ENCODE peak calls at places on chromosome 18, in four cellular contexts. C, R, H and I are unnamed samples.

GRCh38 chr18:12254137-12254819 is at the start of gene CIDEA:
- DNase-seq in C (no peak), R (peak), H (peak), I (no peak)

GRCh38 chr18:59429608-59430007 is 70.5 kb upstream of the LMAN1 start:
- DNase-seq in C (no peak), R (no peak), H (no peak), I (no peak)

GRCh38 chr18:55821219-55821618 is 233.2 kb upstream of the TCF4 start:
- DNase-seq in C (no peak), R (no peak), H (no peak), I (no peak)

GRCh38 chr18:45050712-45051639 is 370.3 kb downstream of the SETBP1 start:
- DNase-seq in C (no peak), R (no peak), H (no peak), I (peak)

GRCh38 chr18:41320090-41320489 is 634.9 kb upstream of the PIK3C3 start:
- DNase-seq in C (no peak), R (no peak), H (no peak), I (no peak)

GRCh38 chr18:74906189-74906588 is 302.8 kb downstream of the PTGR3 start:
- DNase-seq in C (no peak), R (no peak), H (no peak), I (no peak)

GRCh38 chr18:39661856-39662366 is 2096.3 kb upstream of the CELF4 start:
- DNase-seq in C (no peak), R (no peak), H (no peak), I (peak)

GRCh38 chr18:36314754-36315153 is 17.2 kb downstream of the FHOD3 start:
- DNase-seq in C (no peak), R (peak), H (no peak), I (no peak)

GRCh38 chr18:12278153-12278764 is 24.1 kb downstream of the CIDEA start:
- DNase-seq in C (no peak), R (no peak), H (peak), I (no peak)

GRCh38 chr18:63302647-63303405 is 16.7 kb downstream of the BCL2 start:
- DNase-seq in C (no peak), R (no peak), H (no peak), I (no peak)

GRCh38 chr18:48919547-48919946 is 31.2 kb downstream of the SMAD7 start:
- DNase-seq in C (no peak), R (no peak), H (no peak), I (no peak)

DNA sequence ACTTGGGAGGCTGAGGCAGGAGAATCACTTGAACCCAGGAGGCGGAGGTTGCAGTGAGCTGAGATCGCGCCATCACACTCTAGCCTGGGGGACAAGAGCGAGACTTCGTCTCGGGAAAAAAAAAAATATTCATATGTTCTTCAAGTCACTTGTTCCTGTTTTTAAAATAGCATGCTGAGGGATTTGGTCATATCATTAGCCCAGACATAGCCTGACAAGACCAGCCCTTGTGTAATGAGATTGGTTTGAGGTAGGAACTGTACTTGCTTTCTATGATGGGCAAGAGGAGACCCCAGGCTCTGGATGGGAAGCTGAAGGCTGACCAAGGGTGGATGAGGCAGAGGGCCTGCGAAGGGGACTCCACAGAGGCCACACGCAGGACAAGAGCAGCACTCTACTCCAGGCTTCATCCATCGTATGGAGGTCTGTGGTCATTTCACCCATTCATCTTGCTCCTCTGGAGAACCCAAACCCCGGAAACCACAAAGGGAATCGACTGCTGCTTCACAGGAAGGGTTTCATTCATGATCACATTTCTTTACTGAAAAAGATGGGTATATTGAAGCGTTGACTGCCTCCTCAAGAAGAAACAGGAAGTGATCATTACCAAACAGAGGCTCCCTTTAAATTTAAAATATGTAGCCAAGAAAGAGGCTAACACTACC is 87.1 kb upstream of the ZNF397 start:
- DNase-seq in C (no peak), R (no peak), H (no peak), I (no peak)
- TF ChIP-seq TEAD4 in C (no peak), R (no peak), H (no peak), I (no peak)

GRCh38 chr18:70188113-70188512 is 17.4 kb downstream of the RTTN start:
- DNase-seq in C (no peak), R (no peak), H (no peak), I (no peak)
- TF ChIP-seq TEAD4 in C (no peak), R (no peak), H (no peak), I (no peak)

GRCh38 chr18:79845164-79845563 is 47.4 kb downstream of the KCNG2 start:
- DNase-seq in C (no peak), R (peak), H (no peak), I (no peak)
- TF ChIP-seq TEAD4 in C (no peak), R (no peak), H (no peak), I (no peak)

DNA sequence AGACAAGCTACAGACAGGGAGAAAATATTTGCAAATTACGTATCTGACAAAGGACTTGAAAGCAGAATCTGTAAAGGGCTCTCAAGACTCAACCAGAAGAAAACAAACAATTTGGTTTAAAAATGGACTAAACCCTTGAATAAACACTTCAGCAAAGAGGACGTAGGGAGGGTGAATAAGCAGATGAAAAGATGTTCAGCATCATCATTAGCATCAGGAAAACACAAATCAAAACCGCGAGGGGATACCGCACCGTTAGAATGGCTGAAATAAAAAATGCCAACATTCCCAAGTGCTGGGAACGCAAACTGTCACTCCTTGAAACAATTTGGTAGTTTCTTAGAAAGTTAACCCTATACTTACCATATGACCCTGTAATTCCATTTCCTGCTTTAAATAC is 136.7 kb downstream of the MBP start:
- DNase-seq in C (no peak), R (no peak), H (no peak), I (no peak)
- TF ChIP-seq TEAD4 in C (no peak), R (no peak), H (no peak), I (no peak)

DNA sequence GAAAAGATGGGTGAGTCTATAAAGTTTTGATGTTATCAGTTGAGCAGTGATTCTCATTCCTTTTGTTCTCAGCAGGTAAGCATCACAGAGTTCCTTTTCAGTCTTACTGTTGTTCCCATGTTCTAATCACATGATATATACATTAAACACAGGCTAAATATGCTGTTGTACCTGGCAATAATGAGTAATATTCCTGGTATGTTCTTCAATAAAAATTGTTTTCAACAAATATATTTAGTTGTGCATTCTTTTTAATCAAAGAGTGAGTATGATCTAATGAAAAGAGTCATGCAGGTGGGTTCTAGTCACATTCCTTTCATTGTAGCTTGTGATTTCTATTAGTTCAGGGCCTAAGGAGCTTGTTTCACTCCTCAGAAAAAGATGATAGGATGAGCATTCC is 288.3 kb upstream of the NETO1 start:
- DNase-seq in C (no peak), R (no peak), H (no peak), I (no peak)
- TF ChIP-seq TEAD4 in C (no peak), R (no peak), H (no peak), I (no peak)